ENCODE peak calls at places on chromosome 7, in nine cellular contexts. One of them, this sample, is unnamed.

GRCh38 chr7:17944720-17945119 is 4.4 kb upstream of the SNX13 start:
- DNase-seq in tibial nerve: no peak
- DNase-seq in left ventricle myocardium inferior: no peak
- DNase-seq in SJSA1: no peak
- DNase-seq in heart right ventricle: no peak
- DNase-seq in GM23248: no peak
- DNase-seq in stomach: no peak
- DNase-seq in transverse colon: no peak
- DNase-seq in aorta: no peak
- DNase-seq in this sample: no peak

GRCh38 chr7:84524714-84525694 is 330.4 kb upstream of the SEMA3A start:
- DNase-seq in left ventricle myocardium inferior: no peak
- DNase-seq in heart right ventricle: no peak
- DNase-seq in stomach: no peak
- DNase-seq in aorta: no peak
- DNase-seq in transverse colon: no peak
- DNase-seq in GM23248: peak; percentile 85
- DNase-seq in tibial nerve: no peak
- DNase-seq in SJSA1: no peak
- DNase-seq in this sample: no peak

GRCh38 chr7:5586279-5586962 is 162.8 kb upstream of the TNRC18 start:
- DNase-seq in left ventricle myocardium inferior: no peak
- DNase-seq in heart right ventricle: no peak
- DNase-seq in stomach: no peak
- DNase-seq in aorta: no peak
- DNase-seq in tibial nerve: no peak
- DNase-seq in GM23248: no peak
- DNase-seq in SJSA1: no peak
- DNase-seq in transverse colon: no peak
- DNase-seq in this sample: no peak

GRCh38 chr7:1882451-1882850 is 212.4 kb downstream of the ELFN1 start:
- DNase-seq in transverse colon: no peak
- DNase-seq in left ventricle myocardium inferior: no peak
- DNase-seq in heart right ventricle: no peak
- DNase-seq in aorta: no peak
- DNase-seq in SJSA1: no peak
- DNase-seq in stomach: no peak
- DNase-seq in GM23248: no peak
- DNase-seq in tibial nerve: no peak
- DNase-seq in this sample: no peak

GRCh38 chr7:75983471-75984129 is 10.8 kb downstream of the TMEM120A start:
- DNase-seq in aorta: no peak
- DNase-seq in stomach: no peak
- DNase-seq in transverse colon: no peak
- DNase-seq in heart right ventricle: no peak
- DNase-seq in GM23248: no peak
- DNase-seq in left ventricle myocardium inferior: no peak
- DNase-seq in SJSA1: no peak
- DNase-seq in tibial nerve: no peak
- DNase-seq in this sample: no peak

GRCh38 chr7:24134535-24134934 is 149.5 kb upstream of the NPY start:
- DNase-seq in tibial nerve: no peak
- DNase-seq in transverse colon: no peak
- DNase-seq in stomach: no peak
- DNase-seq in GM23248: no peak
- DNase-seq in left ventricle myocardium inferior: no peak
- DNase-seq in SJSA1: no peak
- DNase-seq in heart right ventricle: no peak
- DNase-seq in aorta: no peak
- DNase-seq in this sample: no peak

GRCh38 chr7:34463830-34464229 is 194.2 kb upstream of the NPSR1 start:
- DNase-seq in GM23248: peak; percentile 47
- DNase-seq in SJSA1: no peak
- DNase-seq in stomach: no peak
- DNase-seq in transverse colon: no peak
- DNase-seq in tibial nerve: no peak
- DNase-seq in left ventricle myocardium inferior: no peak
- DNase-seq in aorta: no peak
- DNase-seq in heart right ventricle: no peak
- DNase-seq in this sample: no peak

GRCh38 chr7:58316-58715 is 134.1 kb upstream of the FAM20C start:
- DNase-seq in aorta: no peak
- DNase-seq in SJSA1: no peak
- DNase-seq in transverse colon: peak; percentile 1
- DNase-seq in left ventricle myocardium inferior: no peak
- DNase-seq in heart right ventricle: no peak
- DNase-seq in GM23248: no peak
- DNase-seq in stomach: no peak
- DNase-seq in tibial nerve: no peak
- DNase-seq in this sample: no peak

GRCh38 chr7:50808282-50808888 is 25.7 kb upstream of the GRB10 start:
- DNase-seq in aorta: peak; percentile 61
- DNase-seq in tibial nerve: no peak
- DNase-seq in left ventricle myocardium inferior: no peak
- DNase-seq in transverse colon: no peak
- DNase-seq in heart right ventricle: no peak
- DNase-seq in SJSA1: no peak
- DNase-seq in GM23248: no peak
- DNase-seq in stomach: no peak
- DNase-seq in this sample: no peak

GRCh38 chr7:141550694-141551079 is 523 bp upstream of the AGK start:
- DNase-seq in aorta: no peak
- DNase-seq in transverse colon: no peak
- DNase-seq in heart right ventricle: peak; percentile 21
- DNase-seq in left ventricle myocardium inferior: peak; percentile 19
- DNase-seq in stomach: no peak
- DNase-seq in tibial nerve: no peak
- DNase-seq in GM23248: peak; percentile 49
- DNase-seq in SJSA1: no peak
- DNase-seq in this sample: no peak

GRCh38 chr7:20529260-20529659 is 86.2 kb upstream of the ABCB5 start:
- DNase-seq in transverse colon: no peak
- DNase-seq in heart right ventricle: no peak
- DNase-seq in left ventricle myocardium inferior: no peak
- DNase-seq in SJSA1: no peak
- DNase-seq in stomach: no peak
- DNase-seq in GM23248: no peak
- DNase-seq in tibial nerve: no peak
- DNase-seq in aorta: no peak
- DNase-seq in this sample: no peak

GRCh38 chr7:29881724-29882123 is 75.4 kb downstream of the WIPF3 start:
- DNase-seq in stomach: no peak
- DNase-seq in aorta: no peak
- DNase-seq in GM23248: no peak
- DNase-seq in left ventricle myocardium inferior: no peak
- DNase-seq in tibial nerve: no peak
- DNase-seq in heart right ventricle: no peak
- DNase-seq in transverse colon: no peak
- DNase-seq in SJSA1: no peak
- DNase-seq in this sample: no peak

GRCh38 chr7:82264752-82265305 is 178.7 kb downstream of the CACNA2D1 start:
- DNase-seq in transverse colon: no peak
- DNase-seq in SJSA1: no peak
- DNase-seq in left ventricle myocardium inferior: no peak
- DNase-seq in aorta: no peak
- DNase-seq in heart right ventricle: no peak
- DNase-seq in stomach: no peak
- DNase-seq in tibial nerve: no peak
- DNase-seq in GM23248: no peak
- DNase-seq in this sample: no peak

GRCh38 chr7:147833549-147833948 is 757.0 kb upstream of the C7orf33 start:
- DNase-seq in aorta: no peak
- DNase-seq in heart right ventricle: no peak
- DNase-seq in GM23248: no peak
- DNase-seq in SJSA1: no peak
- DNase-seq in left ventricle myocardium inferior: no peak
- DNase-seq in tibial nerve: no peak
- DNase-seq in transverse colon: no peak
- DNase-seq in stomach: no peak
- DNase-seq in this sample: no peak

GRCh38 chr7:143416565-143417149 is 8.0 kb upstream of the EPHA1 start:
- DNase-seq in heart right ventricle: no peak
- DNase-seq in SJSA1: no peak
- DNase-seq in left ventricle myocardium inferior: no peak
- DNase-seq in tibial nerve: no peak
- DNase-seq in GM23248: peak; percentile 60
- DNase-seq in aorta: no peak
- DNase-seq in stomach: no peak
- DNase-seq in transverse colon: no peak
- DNase-seq in this sample: no peak

GRCh38 chr7:134362587-134363483 is 46.1 kb upstream of the SLC35B4 start:
- DNase-seq in tibial nerve: no peak
- DNase-seq in aorta: no peak
- DNase-seq in GM23248: peak; percentile 55
- DNase-seq in stomach: no peak
- DNase-seq in left ventricle myocardium inferior: no peak
- DNase-seq in SJSA1: no peak
- DNase-seq in heart right ventricle: no peak
- DNase-seq in transverse colon: no peak
- DNase-seq in this sample: no peak

DNA sequence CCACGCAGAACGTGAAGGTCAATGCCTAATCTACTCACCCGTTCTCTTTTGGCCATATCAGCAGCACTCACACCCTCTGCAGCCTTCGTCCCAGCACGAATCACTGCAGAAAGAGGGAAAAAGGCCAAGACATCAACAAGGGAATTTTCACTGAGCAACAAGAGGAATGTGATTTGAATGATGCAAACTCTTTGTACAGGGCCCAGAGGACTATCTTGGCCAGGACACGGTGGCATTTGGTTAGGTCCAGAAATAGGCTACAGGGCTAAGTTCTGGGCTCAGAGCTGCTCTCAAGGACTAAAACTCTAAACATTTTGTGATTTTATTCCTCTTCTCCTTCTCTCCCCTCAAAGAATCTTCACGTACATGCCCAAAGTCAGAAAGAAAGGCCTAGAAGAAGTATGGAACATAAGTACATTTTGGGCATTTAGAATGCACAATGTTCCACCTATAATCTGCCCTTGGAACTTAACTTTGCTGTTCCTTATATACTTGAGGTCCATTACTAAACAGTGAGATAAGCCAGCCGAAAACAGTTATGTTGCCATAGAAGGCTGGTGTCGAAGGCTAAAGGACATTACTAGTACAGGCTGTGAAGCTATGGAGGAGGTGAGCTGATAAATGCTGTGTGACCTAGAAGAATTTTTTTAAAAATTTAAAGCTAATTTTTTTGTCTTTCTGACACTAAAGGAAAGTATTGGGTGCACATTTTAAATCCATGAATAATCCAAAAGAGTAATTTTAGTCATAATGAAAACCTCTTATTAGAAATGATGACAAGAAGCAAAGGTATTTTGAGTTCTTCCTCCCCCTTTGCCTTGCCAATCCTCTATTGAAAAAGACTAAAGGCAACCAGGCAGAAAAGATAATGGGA is 20.0 kb downstream of the RBM28 start:
- DNase-seq in aorta: no peak
- DNase-seq in left ventricle myocardium inferior: no peak
- DNase-seq in SJSA1: no peak
- DNase-seq in transverse colon: no peak
- DNase-seq in GM23248: peak; percentile 75
- DNase-seq in heart right ventricle: no peak
- DNase-seq in stomach: no peak
- DNase-seq in tibial nerve: no peak
- DNase-seq in this sample: no peak
- H3K27ac ChIP-seq in aorta: no peak overlapping the region
- H3K27ac ChIP-seq in left ventricle myocardium inferior: peak overlapping the region; percentile 79
- H3K27ac ChIP-seq in SJSA1: no peak overlapping the region
- H3K27ac ChIP-seq in transverse colon: no peak overlapping the region
- H3K27ac ChIP-seq in GM23248: peak overlapping the region; percentile 90
- H3K27ac ChIP-seq in heart right ventricle: peak overlapping the region; percentile 43
- H3K27ac ChIP-seq in stomach: no peak overlapping the region
- H3K27ac ChIP-seq in tibial nerve: no peak overlapping the region
- H3K27ac ChIP-seq in this sample: no peak overlapping the region

GRCh38 chr7:98400538-98401427 is at the start of gene BAIAP2L1:
- DNase-seq in tibial nerve: no peak
- DNase-seq in stomach: peak; percentile 98
- DNase-seq in GM23248: peak; percentile 67
- DNase-seq in transverse colon: peak; percentile 97
- DNase-seq in left ventricle myocardium inferior: peak; percentile 76
- DNase-seq in aorta: peak; percentile 88
- DNase-seq in heart right ventricle: peak; percentile 82
- DNase-seq in SJSA1: peak; percentile 90
- DNase-seq in this sample: no peak
- H3K27ac ChIP-seq in tibial nerve: no peak within 1 kb of the TSS
- H3K27ac ChIP-seq in stomach: peak within 1 kb of the TSS; percentile 95
- H3K27ac ChIP-seq in GM23248: peak within 1 kb of the TSS; percentile 1
- H3K27ac ChIP-seq in transverse colon: peak within 1 kb of the TSS; percentile 92
- H3K27ac ChIP-seq in left ventricle myocardium inferior: peak within 1 kb of the TSS; percentile 69
- H3K27ac ChIP-seq in aorta: no peak within 1 kb of the TSS
- H3K27ac ChIP-seq in heart right ventricle: peak within 1 kb of the TSS; percentile 88
- H3K27ac ChIP-seq in SJSA1: peak within 1 kb of the TSS; percentile 50
- H3K27ac ChIP-seq in this sample: no peak within 1 kb of the TSS

DNA sequence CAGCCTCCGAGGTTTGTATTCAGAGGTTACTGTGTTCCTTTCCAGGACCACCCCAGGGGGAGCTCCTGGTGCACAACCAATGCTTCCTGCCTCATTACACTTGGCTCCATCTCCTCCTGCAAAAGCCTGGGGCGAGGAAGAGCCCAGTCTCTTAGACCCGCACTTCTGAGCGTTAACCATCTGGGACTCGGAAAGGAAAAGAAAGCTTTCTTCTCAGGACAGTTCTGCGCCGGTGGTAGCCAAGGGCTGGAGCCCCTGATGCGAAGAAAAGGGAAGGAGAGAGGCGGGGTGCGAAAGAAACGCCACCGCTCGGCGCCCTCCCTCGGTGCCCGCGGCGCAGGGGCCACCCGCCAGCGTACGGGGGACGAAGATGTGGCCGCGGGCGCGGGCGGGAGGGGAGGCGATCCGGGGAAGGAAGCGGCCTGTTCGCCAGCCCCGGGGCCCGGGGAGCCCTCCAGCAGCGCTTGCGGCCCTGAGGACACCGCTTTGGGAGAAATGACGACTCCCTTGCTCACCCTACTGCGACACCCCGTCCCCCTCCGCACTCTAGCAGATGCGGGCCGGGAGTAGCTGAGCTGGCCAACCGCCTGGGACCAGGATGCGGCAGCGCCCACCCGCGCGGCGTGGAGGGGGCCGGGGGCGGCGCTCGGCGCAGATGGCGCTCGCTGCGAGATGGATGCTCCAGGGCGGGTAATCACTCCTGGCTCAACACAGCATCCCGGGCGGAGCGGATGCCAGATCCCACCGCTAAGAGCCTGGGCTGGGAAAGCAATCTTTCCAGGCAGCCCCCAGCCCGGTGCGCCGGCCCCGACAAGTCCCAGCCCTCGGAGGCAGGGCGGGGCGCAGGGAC is 1.3 kb downstream of the NRCAM start:
- DNase-seq in transverse colon: no peak
- DNase-seq in tibial nerve: no peak
- DNase-seq in aorta: no peak
- DNase-seq in GM23248: peak; percentile 48
- DNase-seq in heart right ventricle: no peak
- DNase-seq in left ventricle myocardium inferior: no peak
- DNase-seq in SJSA1: no peak
- DNase-seq in stomach: no peak
- DNase-seq in this sample: no peak
- H3K27ac ChIP-seq in transverse colon: no peak overlapping the region
- H3K27ac ChIP-seq in tibial nerve: peak overlapping the region; percentile 80
- H3K27ac ChIP-seq in aorta: no peak overlapping the region
- H3K27ac ChIP-seq in GM23248: no peak overlapping the region
- H3K27ac ChIP-seq in heart right ventricle: no peak overlapping the region
- H3K27ac ChIP-seq in left ventricle myocardium inferior: no peak overlapping the region
- H3K27ac ChIP-seq in SJSA1: no peak overlapping the region
- H3K27ac ChIP-seq in stomach: no peak overlapping the region
- H3K27ac ChIP-seq in this sample: peak overlapping the region; percentile 42

GRCh38 chr7:151403764-151404163 is 6.1 kb downstream of the WDR86 start:
- DNase-seq in transverse colon: no peak
- DNase-seq in tibial nerve: no peak
- DNase-seq in heart right ventricle: no peak
- DNase-seq in SJSA1: no peak
- DNase-seq in left ventricle myocardium inferior: no peak
- DNase-seq in GM23248: no peak
- DNase-seq in stomach: no peak
- DNase-seq in aorta: no peak
- DNase-seq in this sample: no peak
- H3K27ac ChIP-seq in transverse colon: peak overlapping the region; percentile 29
- H3K27ac ChIP-seq in tibial nerve: peak overlapping the region; percentile 94
- H3K27ac ChIP-seq in heart right ventricle: no peak overlapping the region
- H3K27ac ChIP-seq in SJSA1: no peak overlapping the region
- H3K27ac ChIP-seq in left ventricle myocardium inferior: peak overlapping the region; percentile 33
- H3K27ac ChIP-seq in GM23248: no peak overlapping the region
- H3K27ac ChIP-seq in stomach: no peak overlapping the region
- H3K27ac ChIP-seq in aorta: no peak overlapping the region
- H3K27ac ChIP-seq in this sample: no peak overlapping the region

This sample was measured in substantia nigra.